ENCODE peak calls at places on chromosomes 6 and 20, in seven cellular contexts. One of them, this sample, is unnamed.
A peak's percentile ranks its signal among the peaks of the same experiment; 100 is the strongest.

GRCh38 chr6:5132741-5133140 is 47.6 kb downstream of the PPP1R3G start:
- DNase-seq in mammary epithelial cell: no peak
- DNase-seq in neural crest cell: no peak
- DNase-seq in HFFc6: no peak
- DNase-seq in psoas muscle: peak; percentile 63
- DNase-seq in colonic mucosa: peak; percentile 47
- DNase-seq in CD4-positive, alpha-beta T cell: no peak
- DNase-seq in this sample: no peak

GRCh38 chr20:52494244-52494643 is 302.7 kb upstream of the ZFP64 start:
- DNase-seq in mammary epithelial cell: peak; percentile 1
- DNase-seq in neural crest cell: no peak
- DNase-seq in HFFc6: peak; percentile 14
- DNase-seq in psoas muscle: peak; percentile 37
- DNase-seq in colonic mucosa: no peak
- DNase-seq in CD4-positive, alpha-beta T cell: peak; percentile 38
- DNase-seq in this sample: no peak

GRCh38 chr20:51763965-51764602 is 4.1 kb downstream of the ATP9A start:
- DNase-seq in mammary epithelial cell: no peak
- DNase-seq in neural crest cell: no peak
- DNase-seq in HFFc6: no peak
- DNase-seq in psoas muscle: no peak
- DNase-seq in colonic mucosa: no peak
- DNase-seq in CD4-positive, alpha-beta T cell: no peak
- DNase-seq in this sample: no peak

GRCh38 chr20:16387661-16388060 is 185.6 kb downstream of the KIF16B start:
- DNase-seq in mammary epithelial cell: no peak
- DNase-seq in neural crest cell: no peak
- DNase-seq in HFFc6: no peak
- DNase-seq in psoas muscle: no peak
- DNase-seq in colonic mucosa: no peak
- DNase-seq in CD4-positive, alpha-beta T cell: no peak
- DNase-seq in this sample: no peak

GRCh38 chr6:109595998-109596397 is 95.0 kb downstream of the AK9 start:
- DNase-seq in mammary epithelial cell: peak; percentile 12
- DNase-seq in neural crest cell: no peak
- DNase-seq in HFFc6: peak; percentile 37
- DNase-seq in psoas muscle: no peak
- DNase-seq in colonic mucosa: no peak
- DNase-seq in CD4-positive, alpha-beta T cell: no peak
- DNase-seq in this sample: no peak

GRCh38 chr20:61985096-61985495 is 80.6 kb downstream of the TAF4 start:
- DNase-seq in mammary epithelial cell: no peak
- DNase-seq in neural crest cell: no peak
- DNase-seq in HFFc6: no peak
- DNase-seq in psoas muscle: no peak
- DNase-seq in colonic mucosa: no peak
- DNase-seq in CD4-positive, alpha-beta T cell: no peak
- DNase-seq in this sample: no peak

GRCh38 chr20:17611290-17611539 is 41.3 kb downstream of the DSTN start:
- DNase-seq in mammary epithelial cell: peak; percentile 70
- DNase-seq in neural crest cell: no peak
- DNase-seq in HFFc6: no peak
- DNase-seq in psoas muscle: no peak
- DNase-seq in colonic mucosa: no peak
- DNase-seq in CD4-positive, alpha-beta T cell: no peak
- DNase-seq in this sample: no peak

GRCh38 chr6:21856096-21856825 is 262.7 kb downstream of the SOX4 start:
- DNase-seq in mammary epithelial cell: peak; percentile 93
- DNase-seq in neural crest cell: no peak
- DNase-seq in HFFc6: peak; percentile 67
- DNase-seq in psoas muscle: no peak
- DNase-seq in colonic mucosa: no peak
- DNase-seq in CD4-positive, alpha-beta T cell: no peak
- DNase-seq in this sample: no peak

GRCh38 chr6:169997187-169997929 is 245.9 kb downstream of the ERMARD start:
- DNase-seq in mammary epithelial cell: peak; percentile 12
- DNase-seq in neural crest cell: no peak
- DNase-seq in HFFc6: no peak
- DNase-seq in psoas muscle: no peak
- DNase-seq in colonic mucosa: no peak
- DNase-seq in CD4-positive, alpha-beta T cell: no peak
- DNase-seq in this sample: peak; percentile 67

GRCh38 chr6:96878101-96878500 is 19.6 kb downstream of the NDUFAF4 start:
- DNase-seq in mammary epithelial cell: no peak
- DNase-seq in neural crest cell: no peak
- DNase-seq in HFFc6: peak; percentile 35
- DNase-seq in psoas muscle: no peak
- DNase-seq in colonic mucosa: no peak
- DNase-seq in CD4-positive, alpha-beta T cell: no peak
- DNase-seq in this sample: no peak

GRCh38 chr6:42281570-42281969 is 63.9 kb upstream of the MRPS10 start:
- DNase-seq in mammary epithelial cell: no peak
- DNase-seq in neural crest cell: no peak
- DNase-seq in HFFc6: no peak
- DNase-seq in psoas muscle: no peak
- DNase-seq in colonic mucosa: no peak
- DNase-seq in CD4-positive, alpha-beta T cell: peak; percentile 56
- DNase-seq in this sample: no peak

GRCh38 chr6:136959471-136959891 is 37.4 kb downstream of the SLC35D3 start:
- DNase-seq in mammary epithelial cell: no peak
- DNase-seq in neural crest cell: no peak
- DNase-seq in HFFc6: no peak
- DNase-seq in psoas muscle: no peak
- DNase-seq in colonic mucosa: peak; percentile 83
- DNase-seq in CD4-positive, alpha-beta T cell: no peak
- DNase-seq in this sample: no peak

GRCh38 chr6:17086469-17086868 is 15.4 kb upstream of the STMND1 start:
- DNase-seq in mammary epithelial cell: peak; percentile 59
- DNase-seq in neural crest cell: peak; percentile 28
- DNase-seq in HFFc6: peak; percentile 85
- DNase-seq in psoas muscle: no peak
- DNase-seq in colonic mucosa: peak; percentile 65
- DNase-seq in CD4-positive, alpha-beta T cell: no peak
- DNase-seq in this sample: no peak

GRCh38 chr6:38730136-38730862 is 15.2 kb downstream of the DNAH8 start:
- DNase-seq in mammary epithelial cell: no peak
- DNase-seq in neural crest cell: no peak
- DNase-seq in HFFc6: no peak
- DNase-seq in psoas muscle: no peak
- DNase-seq in colonic mucosa: no peak
- DNase-seq in CD4-positive, alpha-beta T cell: no peak
- DNase-seq in this sample: no peak

GRCh38 chr6:42104095-42104806 is 38.2 kb downstream of the C6orf132 start:
- DNase-seq in mammary epithelial cell: no peak
- DNase-seq in neural crest cell: peak; percentile 67
- DNase-seq in HFFc6: no peak
- DNase-seq in psoas muscle: peak; percentile 76
- DNase-seq in colonic mucosa: peak; percentile 59
- DNase-seq in CD4-positive, alpha-beta T cell: peak; percentile 63
- DNase-seq in this sample: no peak

GRCh38 chr20:47281376-47281775 is 75.1 kb downstream of the ZMYND8 start:
- DNase-seq in mammary epithelial cell: no peak
- DNase-seq in neural crest cell: no peak
- DNase-seq in HFFc6: no peak
- DNase-seq in psoas muscle: no peak
- DNase-seq in colonic mucosa: no peak
- DNase-seq in CD4-positive, alpha-beta T cell: no peak
- DNase-seq in this sample: no peak

GRCh38 chr20:47278907-47279348 is 77.6 kb downstream of the ZMYND8 start:
- DNase-seq in mammary epithelial cell: no peak
- DNase-seq in neural crest cell: no peak
- DNase-seq in HFFc6: peak; percentile 27
- DNase-seq in psoas muscle: no peak
- DNase-seq in colonic mucosa: no peak
- DNase-seq in CD4-positive, alpha-beta T cell: no peak
- DNase-seq in this sample: no peak

GRCh38 chr20:47280668-47281067 is 75.8 kb downstream of the ZMYND8 start:
- DNase-seq in mammary epithelial cell: no peak
- DNase-seq in neural crest cell: no peak
- DNase-seq in HFFc6: no peak
- DNase-seq in psoas muscle: no peak
- DNase-seq in colonic mucosa: no peak
- DNase-seq in CD4-positive, alpha-beta T cell: no peak
- DNase-seq in this sample: no peak

GRCh38 chr20:47282864-47283263 is 73.6 kb downstream of the ZMYND8 start:
- DNase-seq in mammary epithelial cell: no peak
- DNase-seq in neural crest cell: no peak
- DNase-seq in HFFc6: no peak
- DNase-seq in psoas muscle: no peak
- DNase-seq in colonic mucosa: no peak
- DNase-seq in CD4-positive, alpha-beta T cell: no peak
- DNase-seq in this sample: no peak

GRCh38 chr20:47280228-47280627 is 76.3 kb downstream of the ZMYND8 start:
- DNase-seq in mammary epithelial cell: no peak
- DNase-seq in neural crest cell: no peak
- DNase-seq in HFFc6: no peak
- DNase-seq in psoas muscle: no peak
- DNase-seq in colonic mucosa: no peak
- DNase-seq in CD4-positive, alpha-beta T cell: no peak
- DNase-seq in this sample: no peak
- TF ChIP-seq CTCF in mammary epithelial cell: no peak
- TF ChIP-seq CTCF in neural crest cell: no peak
- TF ChIP-seq CTCF in HFFc6: no peak
- TF ChIP-seq CTCF in psoas muscle: no peak
- TF ChIP-seq CTCF in colonic mucosa: no peak
- TF ChIP-seq CTCF in CD4-positive, alpha-beta T cell: no peak
- TF ChIP-seq CTCF in this sample: no peak

GRCh38 chr6:27280540-27281000 is 31.5 kb downstream of the POM121L2 start:
- DNase-seq in mammary epithelial cell: no peak
- DNase-seq in neural crest cell: no peak
- DNase-seq in HFFc6: no peak
- DNase-seq in psoas muscle: no peak
- DNase-seq in colonic mucosa: no peak
- DNase-seq in CD4-positive, alpha-beta T cell: no peak
- DNase-seq in this sample: no peak
- TF ChIP-seq CTCF in mammary epithelial cell: no peak
- TF ChIP-seq CTCF in neural crest cell: no peak
- TF ChIP-seq CTCF in HFFc6: no peak
- TF ChIP-seq CTCF in psoas muscle: no peak
- TF ChIP-seq CTCF in colonic mucosa: no peak
- TF ChIP-seq CTCF in CD4-positive, alpha-beta T cell: no peak
- TF ChIP-seq CTCF in this sample: no peak

DNA sequence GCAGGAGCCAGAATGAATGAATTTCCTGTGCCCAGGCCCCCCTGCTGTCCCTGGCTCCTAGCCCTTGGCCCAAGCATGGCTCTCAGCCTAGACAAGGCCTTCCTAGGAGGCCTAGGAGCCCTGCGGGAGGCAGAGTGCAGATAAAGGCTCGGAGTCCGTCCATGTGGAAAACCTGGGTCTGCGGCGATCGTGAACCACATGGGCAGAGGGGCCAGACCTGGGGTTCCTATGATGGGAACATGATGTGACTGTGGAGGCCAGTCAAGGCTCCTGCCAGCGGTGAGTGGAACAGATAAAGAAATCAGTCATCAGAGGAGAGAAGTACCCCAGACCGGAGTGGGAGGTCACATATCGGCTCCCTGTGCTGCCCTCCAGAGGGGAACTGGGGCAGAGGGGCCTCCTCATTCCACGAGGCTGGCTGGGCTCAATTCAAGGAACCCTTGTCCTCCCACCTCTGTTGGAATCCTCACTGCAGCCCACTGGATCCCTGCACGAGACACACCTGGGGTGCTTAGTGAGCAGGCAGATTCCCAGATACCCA is 5.8 kb upstream of the VSTM2L start:
- DNase-seq in mammary epithelial cell: no peak
- DNase-seq in neural crest cell: peak; percentile 45
- DNase-seq in HFFc6: no peak
- DNase-seq in psoas muscle: no peak
- DNase-seq in colonic mucosa: no peak
- DNase-seq in CD4-positive, alpha-beta T cell: no peak
- DNase-seq in this sample: no peak
- TF ChIP-seq CTCF in mammary epithelial cell: no peak
- TF ChIP-seq CTCF in neural crest cell: peak; percentile 39
- TF ChIP-seq CTCF in HFFc6: peak; percentile 28
- TF ChIP-seq CTCF in psoas muscle: no peak
- TF ChIP-seq CTCF in colonic mucosa: no peak
- TF ChIP-seq CTCF in CD4-positive, alpha-beta T cell: no peak
- TF ChIP-seq CTCF in this sample: peak; percentile 32

GRCh38 chr6:54619102-54619501 is 227.5 kb upstream of the FAM83B start:
- DNase-seq in mammary epithelial cell: no peak
- DNase-seq in neural crest cell: no peak
- DNase-seq in HFFc6: no peak
- DNase-seq in psoas muscle: no peak
- DNase-seq in colonic mucosa: no peak
- DNase-seq in CD4-positive, alpha-beta T cell: no peak
- DNase-seq in this sample: no peak

GRCh38 chr6:54624779-54625178 is 221.8 kb upstream of the FAM83B start:
- DNase-seq in mammary epithelial cell: no peak
- DNase-seq in neural crest cell: no peak
- DNase-seq in HFFc6: peak; percentile 9
- DNase-seq in psoas muscle: no peak
- DNase-seq in colonic mucosa: no peak
- DNase-seq in CD4-positive, alpha-beta T cell: no peak
- DNase-seq in this sample: no peak

GRCh38 chr6:54618597-54618996 is 228.0 kb upstream of the FAM83B start:
- DNase-seq in mammary epithelial cell: no peak
- DNase-seq in neural crest cell: no peak
- DNase-seq in HFFc6: no peak
- DNase-seq in psoas muscle: no peak
- DNase-seq in colonic mucosa: no peak
- DNase-seq in CD4-positive, alpha-beta T cell: no peak
- DNase-seq in this sample: no peak

GRCh38 chr6:54624216-54624615 is 222.4 kb upstream of the FAM83B start:
- DNase-seq in mammary epithelial cell: no peak
- DNase-seq in neural crest cell: no peak
- DNase-seq in HFFc6: no peak
- DNase-seq in psoas muscle: no peak
- DNase-seq in colonic mucosa: no peak
- DNase-seq in CD4-positive, alpha-beta T cell: no peak
- DNase-seq in this sample: no peak

DNA sequence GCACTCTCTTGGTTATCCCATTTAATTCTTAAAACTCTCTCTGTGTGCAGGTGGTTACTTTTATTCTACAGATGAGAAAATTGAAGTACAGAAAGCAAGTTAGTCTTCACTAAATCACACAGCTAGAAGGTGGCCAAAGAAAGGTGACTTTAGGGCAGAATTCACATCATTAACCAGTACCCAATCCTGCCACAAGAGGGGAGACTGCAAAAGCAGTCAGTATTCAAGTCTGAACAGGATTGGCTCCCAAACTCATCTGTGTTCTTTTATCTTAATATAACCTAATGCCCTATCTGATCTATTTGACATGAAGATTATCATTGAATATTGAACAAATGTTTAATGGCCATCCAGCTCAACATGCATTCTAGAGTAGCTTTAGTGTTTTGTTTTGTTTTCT is 225.3 kb upstream of the FAM83B start:
- DNase-seq in mammary epithelial cell: no peak
- DNase-seq in neural crest cell: no peak
- DNase-seq in HFFc6: no peak
- DNase-seq in psoas muscle: no peak
- DNase-seq in colonic mucosa: no peak
- DNase-seq in CD4-positive, alpha-beta T cell: no peak
- DNase-seq in this sample: no peak
- TF ChIP-seq CTCF in mammary epithelial cell: peak; percentile 85
- TF ChIP-seq CTCF in neural crest cell: peak; percentile 62
- TF ChIP-seq CTCF in HFFc6: no peak
- TF ChIP-seq CTCF in psoas muscle: no peak
- TF ChIP-seq CTCF in colonic mucosa: no peak
- TF ChIP-seq CTCF in CD4-positive, alpha-beta T cell: no peak
- TF ChIP-seq CTCF in this sample: peak; percentile 34

GRCh38 chr6:9704989-9705388 is 709.9 kb downstream of the TFAP2A start:
- DNase-seq in mammary epithelial cell: no peak
- DNase-seq in neural crest cell: no peak
- DNase-seq in HFFc6: no peak
- DNase-seq in psoas muscle: no peak
- DNase-seq in colonic mucosa: no peak
- DNase-seq in CD4-positive, alpha-beta T cell: no peak
- DNase-seq in this sample: no peak
- TF ChIP-seq CTCF in mammary epithelial cell: no peak
- TF ChIP-seq CTCF in neural crest cell: no peak
- TF ChIP-seq CTCF in HFFc6: no peak
- TF ChIP-seq CTCF in psoas muscle: no peak
- TF ChIP-seq CTCF in colonic mucosa: no peak
- TF ChIP-seq CTCF in CD4-positive, alpha-beta T cell: no peak
- TF ChIP-seq CTCF in this sample: no peak